ENCODE peak calls at places on chromosome 5, in seven cellular contexts. K is right lobe of liver; C is WTC11; D is right atrium auricular region; L is cardiac fibroblast; E is CD4-positive, alpha-beta T cell; Y is B cell. A is an unnamed sample.

GRCh38 chr5:168302785-168303184 is 11.3 kb downstream of the WWC1 start:
- DNase-seq in K (no peak), C (no peak), D (no peak), L (no peak), E (no peak), Y (no peak), A (no peak)

GRCh38 chr5:160960592-160960991 is 108.6 kb upstream of the ATP10B start:
- DNase-seq in K (no peak), C (no peak), D (no peak), L (no peak), E (no peak), Y (no peak), A (no peak)

GRCh38 chr5:572398-573019 is 39.6 kb upstream of the CEP72 start:
- DNase-seq in K (no peak), C (no peak), D (peak), L (no peak), E (no peak), Y (no peak), A (peak)

GRCh38 chr5:123429221-123429954 is 6.2 kb upstream of the CEP120 start:
- DNase-seq in K (peak), C (no peak), D (no peak), L (peak), E (no peak), Y (no peak), A (no peak)

GRCh38 chr5:119402081-119402480 is 46.3 kb downstream of the TNFAIP8 start:
- DNase-seq in K (no peak), C (no peak), D (no peak), L (no peak), E (no peak), Y (no peak), A (no peak)

GRCh38 chr5:25064306-25064705 is 419.5 kb upstream of the CDH10 start:
- DNase-seq in K (no peak), C (no peak), D (no peak), L (no peak), E (no peak), Y (no peak), A (no peak)

GRCh38 chr5:118611332-118611945 is 376.9 kb downstream of the DTWD2 start:
- DNase-seq in K (peak), C (peak), D (no peak), L (peak), E (no peak), Y (no peak), A (peak)

GRCh38 chr5:56693220-56693579 is 122.1 kb upstream of the MAP3K1 start:
- DNase-seq in K (no peak), C (no peak), D (no peak), L (no peak), E (no peak), Y (no peak), A (no peak)

GRCh38 chr5:160921714-160922285 is 69.8 kb upstream of the ATP10B start:
- DNase-seq in K (no peak), C (no peak), D (no peak), L (no peak), E (no peak), Y (no peak), A (no peak)

GRCh38 chr5:1169608-1170115 is 31.7 kb upstream of the SLC6A19 start:
- DNase-seq in K (no peak), C (no peak), D (no peak), L (no peak), E (no peak), Y (no peak), A (no peak)

GRCh38 chr5:150429410-150429873 is 16.7 kb upstream of the CD74 start:
- DNase-seq in K (no peak), C (no peak), D (no peak), L (no peak), E (no peak), Y (peak), A (no peak)

GRCh38 chr5:139022528-139022927 is 147.4 kb upstream of the LRRTM2 start:
- DNase-seq in K (no peak), C (no peak), D (no peak), L (no peak), E (no peak), Y (no peak), A (no peak)

GRCh38 chr5:79845448-79846197 is 145.4 kb downstream of the MTX3 start:
- DNase-seq in K (peak), C (no peak), D (peak), L (peak), E (no peak), Y (no peak), A (no peak)

GRCh38 chr5:79181419-79182022 is 54.4 kb upstream of the JMY start:
- DNase-seq in K (no peak), C (no peak), D (no peak), L (peak), E (no peak), Y (no peak), A (no peak)

GRCh38 chr5:143261748-143262392 is 141.6 kb downstream of the NR3C1 start:
- DNase-seq in K (no peak), C (no peak), D (no peak), L (peak), E (no peak), Y (no peak), A (no peak)

GRCh38 chr5:137296213-137296702 is 202.9 kb downstream of the SPOCK1 start:
- DNase-seq in K (no peak), C (no peak), D (no peak), L (no peak), E (no peak), Y (no peak), A (no peak)

GRCh38 chr5:10118150-10118549 is 131.5 kb downstream of the ATPSCKMT start:
- DNase-seq in K (no peak), C (no peak), D (no peak), L (no peak), E (no peak), Y (no peak), A (no peak)

GRCh38 chr5:100776244-100776643 is 126.8 kb downstream of the ST8SIA4 start:
- DNase-seq in K (no peak), C (no peak), D (no peak), L (peak), E (no peak), Y (no peak), A (no peak)

GRCh38 chr5:100827481-100827889 is 75.6 kb downstream of the ST8SIA4 start:
- DNase-seq in K (no peak), C (no peak), D (no peak), L (no peak), E (no peak), Y (no peak), A (no peak)

GRCh38 chr5:159459951-159460538 is 129.8 kb upstream of the IL12B start:
- DNase-seq in K (no peak), C (no peak), D (peak), L (no peak), E (no peak), Y (no peak), A (no peak)

GRCh38 chr5:159459132-159459627 is 128.9 kb upstream of the IL12B start:
- DNase-seq in K (no peak), C (no peak), D (no peak), L (no peak), E (no peak), Y (no peak), A (no peak)

GRCh38 chr5:159456261-159456660 is 126.0 kb upstream of the IL12B start:
- DNase-seq in K (no peak), C (no peak), D (no peak), L (no peak), E (no peak), Y (no peak), A (no peak)

GRCh38 chr5:159458217-159458711 is 128.0 kb upstream of the IL12B start:
- DNase-seq in K (no peak), C (no peak), D (no peak), L (no peak), E (no peak), Y (peak), A (no peak)

GRCh38 chr5:159456722-159457462 is 126.6 kb upstream of the IL12B start:
- DNase-seq in K (no peak), C (no peak), D (no peak), L (no peak), E (no peak), Y (no peak), A (no peak)
- TF ChIP-seq CTCF in K (no peak), C (no peak), D (no peak), L (no peak), E (no peak), Y (no peak), A (no peak)

GRCh38 chr5:96256795-96257470 is 176.1 kb downstream of the PCSK1 start:
- DNase-seq in K (no peak), C (no peak), D (no peak), L (peak), E (no peak), Y (no peak), A (peak)
- TF ChIP-seq CTCF in K (no peak), C (no peak), D (no peak), L (no peak), E (no peak), Y (no peak), A (no peak)

GRCh38 chr5:109823597-109823996 is 133.9 kb downstream of the MAN2A1 start:
- DNase-seq in K (no peak), C (no peak), D (no peak), L (peak), E (no peak), Y (no peak), A (no peak)

GRCh38 chr5:109825450-109825849 is 135.7 kb downstream of the MAN2A1 start:
- DNase-seq in K (no peak), C (no peak), D (no peak), L (no peak), E (no peak), Y (no peak), A (no peak)

GRCh38 chr5:109816732-109817131 is 127.0 kb downstream of the MAN2A1 start:
- DNase-seq in K (no peak), C (no peak), D (no peak), L (no peak), E (no peak), Y (no peak), A (no peak)

GRCh38 chr5:109819878-109820277 is 130.2 kb downstream of the MAN2A1 start:
- DNase-seq in K (no peak), C (no peak), D (no peak), L (no peak), E (no peak), Y (no peak), A (no peak)
- TF ChIP-seq CTCF in K (no peak), C (peak), D (no peak), L (no peak), E (no peak), Y (no peak), A (no peak)

GRCh38 chr5:147949711-147950573 is 43.6 kb upstream of the C5orf46 start:
- DNase-seq in K (no peak), C (no peak), D (no peak), L (peak), E (no peak), Y (peak), A (no peak)
- TF ChIP-seq CTCF in K (peak), C (peak), D (peak), L (peak), E (no peak), Y (peak), A (peak)